ENCODE peak calls at places on chromosome 22, in five cellular contexts. E is right lobe of liver, L is heart left ventricle, J is cardiac muscle cell, B is GM12878. G is an unnamed sample.
A peak's percentile ranks its signal among the peaks of the same experiment; 100 is the strongest.

GRCh38 chr22:39661842-39662676 is 91.5 kb downstream of the CACNA1I start:
- DNase-seq in L (no peak), E (no peak), J (no peak), B (no peak), G (peak; percentile 83)

GRCh38 chr22:48257690-48258065 is 1495.2 kb downstream of the TBC1D22A start:
- DNase-seq in E (no peak), B (no peak), J (no peak), L (no peak), G (no peak)

GRCh38 chr22:22349455-22349836 is 104.9 kb downstream of the VPREB1 start:
- DNase-seq in J (no peak), L (no peak), E (no peak), B (no peak), G (no peak)

GRCh38 chr22:38485783-38486182 is 17.9 kb downstream of the KDELR3 start:
- DNase-seq in B (no peak), E (no peak), J (no peak), L (no peak), G (no peak)

GRCh38 chr22:48106715-48107259 is 1344.3 kb downstream of the TBC1D22A start:
- DNase-seq in B (no peak), L (no peak), J (no peak), E (no peak), G (no peak)

GRCh38 chr22:41908409-41909289 is 6.2 kb downstream of the SHISA8 start:
- DNase-seq in B (no peak), L (no peak), E (no peak), J (no peak), G (peak; percentile 40)

GRCh38 chr22:45262931-45263789 is 21.6 kb upstream of the UPK3A start:
- DNase-seq in J (no peak), B (peak; percentile 71), L (no peak), E (no peak), G (no peak)

GRCh38 chr22:38832005-38832978 is 11.5 kb downstream of the NPTXR start:
- DNase-seq in E (peak; percentile 47), L (no peak), J (no peak), B (no peak), G (no peak)

GRCh38 chr22:38784035-38784434 is 9.9 kb downstream of the DNAL4 start:
- DNase-seq in J (no peak), L (no peak), E (no peak), B (no peak), G (no peak)

GRCh38 chr22:48753752-48754517 is 1073.7 kb downstream of the BRD1 start:
- DNase-seq in L (no peak), E (no peak), J (no peak), B (no peak), G (no peak)

GRCh38 chr22:20156611-20157415 is 6.0 kb upstream of the CCDC188 start:
- DNase-seq in J (peak; percentile 79), B (peak; percentile 17), E (peak; percentile 88), L (peak; percentile 91), G (peak; percentile 81)

GRCh38 chr22:28141614-28142013 is 222.6 kb upstream of the PITPNB start:
- DNase-seq in L (no peak), E (no peak), J (peak; percentile 74), B (no peak), G (no peak)

GRCh38 chr22:20021196-20022181 is 579 bp downstream of the TANGO2 start:
- DNase-seq in J (peak; percentile 17), L (peak; percentile 84), B (no peak), E (peak; percentile 90), G (no peak)

GRCh38 chr22:41092023-41092817 is at the start of gene EP300:
- DNase-seq in E (peak; percentile 90), J (peak; percentile 75), B (no peak), L (peak; percentile 92), G (peak; percentile 86)

GRCh38 chr22:49241174-49241851 is 586.4 kb downstream of the BRD1 start:
- DNase-seq in B (no peak), L (no peak), E (no peak), J (no peak), G (no peak)

GRCh38 chr22:23219787-23220484 is 39.6 kb downstream of the BCR start:
- DNase-seq in B (peak; percentile 67), J (peak; percentile 34), L (no peak), E (no peak), G (peak; percentile 22)

GRCh38 chr22:36341640-36342041 is 46.1 kb downstream of the MYH9 start:
- DNase-seq in L (no peak), E (peak; percentile 82), B (no peak), J (no peak), G (no peak)
- H3K4me1 ChIP-seq in L (peaks cover 100% of the 10 kb centered on the region), E (peaks cover 27% of the 10 kb centered on the region), B (peaks cover 7% of the 10 kb centered on the region), J (no peaks in the 10 kb centered on the region), G (peaks cover 100% of the 10 kb centered on the region)

DNA sequence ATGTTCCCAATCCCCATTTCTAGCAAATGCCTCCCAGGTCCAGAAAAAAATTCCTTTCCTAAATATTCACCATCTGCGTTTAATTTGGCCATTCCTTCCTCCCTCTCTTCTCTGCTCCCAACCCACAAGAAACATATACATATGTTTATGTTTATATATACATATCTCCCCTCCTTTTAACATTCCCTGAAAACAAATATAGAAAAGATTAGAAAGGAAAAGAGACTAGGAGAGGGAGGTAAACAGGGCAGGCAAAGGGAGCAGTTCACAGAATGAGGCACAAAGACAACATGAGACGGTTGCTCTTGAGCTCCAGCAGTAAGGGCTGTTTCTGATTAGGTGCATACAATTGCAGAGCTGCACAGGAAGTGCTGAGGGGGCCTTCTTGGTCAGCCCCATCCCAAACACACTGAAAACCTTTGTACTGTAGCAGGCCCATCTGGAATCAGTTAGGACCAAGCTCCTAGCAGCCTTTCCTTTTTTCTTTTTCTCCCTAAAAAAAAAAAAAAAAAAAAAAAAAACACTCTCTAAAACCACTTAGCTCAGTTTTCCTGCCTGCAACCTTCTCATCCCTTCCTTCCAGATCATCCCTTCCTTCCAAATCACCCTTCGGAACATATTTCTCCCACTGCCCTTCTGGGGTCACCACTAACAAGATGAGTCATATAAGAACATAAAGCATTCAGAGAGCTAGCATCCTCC is 57.1 kb downstream of the RBFOX2 start:
- DNase-seq in L (no peak), J (peak; percentile 89), E (no peak), B (no peak), G (no peak)
- H3K27ac ChIP-seq in L (peak overlapping the region; percentile 33), J (peak overlapping the region; percentile 46), E (no peak overlapping the region), B (no peak overlapping the region), G (no peak overlapping the region)

GRCh38 chr22:36360871-36361383 is 26.8 kb downstream of the MYH9 start:
- DNase-seq in B (no peak), J (peak; percentile 55), L (no peak), E (no peak), G (no peak)
- H3K4me1 ChIP-seq in B (peaks cover 90% of the 10 kb centered on the region), J (peaks cover 52% of the 10 kb centered on the region), L (peaks cover 99% of the 10 kb centered on the region), E (peaks cover 74% of the 10 kb centered on the region), G (peaks cover 100% of the 10 kb centered on the region)

GRCh38 chr22:35985361-35985760 is 43.3 kb downstream of the RBFOX2 start:
- DNase-seq in L (no peak), E (no peak), B (no peak), J (no peak), G (no peak)

GRCh38 chr22:35986085-35986484 is 42.5 kb downstream of the RBFOX2 start:
- DNase-seq in E (no peak), J (peak; percentile 46), B (no peak), L (no peak), G (no peak)

GRCh38 chr22:35987994-35988393 is 40.6 kb downstream of the RBFOX2 start:
- DNase-seq in J (no peak), E (no peak), L (no peak), B (no peak), G (no peak)

GRCh38 chr22:35984776-35985175 is 43.8 kb downstream of the RBFOX2 start:
- DNase-seq in J (no peak), L (no peak), B (no peak), E (no peak), G (no peak)

GRCh38 chr22:35987487-35987886 is 41.1 kb downstream of the RBFOX2 start:
- DNase-seq in J (peak; percentile 36), B (no peak), E (no peak), L (no peak), G (no peak)
- H3K27ac ChIP-seq in J (no peak overlapping the region), B (no peak overlapping the region), E (peak overlapping the region; percentile 0), L (no peak overlapping the region), G (no peak overlapping the region)

DNA sequence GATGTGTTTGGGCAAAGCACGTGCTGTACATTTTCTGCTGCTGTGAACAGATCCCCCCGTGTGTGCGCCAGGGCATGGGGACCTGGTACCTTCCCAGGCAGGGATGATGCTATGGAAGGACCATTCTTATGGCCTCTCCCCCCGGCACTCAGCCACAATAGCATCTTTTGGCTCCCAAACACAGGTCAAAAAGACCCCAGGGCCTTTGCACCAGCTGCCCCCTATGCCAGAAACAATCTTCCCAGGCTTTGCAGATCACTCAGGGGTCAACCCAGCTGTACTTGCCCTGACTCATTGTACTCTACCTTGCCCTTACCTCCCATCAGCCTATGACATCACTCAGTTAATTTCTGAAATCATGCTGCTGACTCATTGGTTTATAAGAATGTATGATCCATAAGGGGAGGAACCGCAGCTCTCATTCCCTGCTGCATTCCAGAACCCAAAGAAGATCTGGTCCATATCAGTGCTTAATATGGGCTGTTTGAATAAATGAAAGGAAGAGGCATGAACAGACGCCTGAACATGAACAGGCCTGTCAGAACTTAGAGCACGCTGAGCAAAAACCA is 100.7 kb downstream of the CELSR1 start:
- DNase-seq in B (no peak), L (no peak), E (no peak), J (peak; percentile 12), G (no peak)
- H3K4me1 ChIP-seq in B (peaks cover 16% of the 10 kb centered on the region), L (no peaks in the 10 kb centered on the region), E (no peaks in the 10 kb centered on the region), J (no peaks in the 10 kb centered on the region), G (peaks cover 12% of the 10 kb centered on the region)

DNA sequence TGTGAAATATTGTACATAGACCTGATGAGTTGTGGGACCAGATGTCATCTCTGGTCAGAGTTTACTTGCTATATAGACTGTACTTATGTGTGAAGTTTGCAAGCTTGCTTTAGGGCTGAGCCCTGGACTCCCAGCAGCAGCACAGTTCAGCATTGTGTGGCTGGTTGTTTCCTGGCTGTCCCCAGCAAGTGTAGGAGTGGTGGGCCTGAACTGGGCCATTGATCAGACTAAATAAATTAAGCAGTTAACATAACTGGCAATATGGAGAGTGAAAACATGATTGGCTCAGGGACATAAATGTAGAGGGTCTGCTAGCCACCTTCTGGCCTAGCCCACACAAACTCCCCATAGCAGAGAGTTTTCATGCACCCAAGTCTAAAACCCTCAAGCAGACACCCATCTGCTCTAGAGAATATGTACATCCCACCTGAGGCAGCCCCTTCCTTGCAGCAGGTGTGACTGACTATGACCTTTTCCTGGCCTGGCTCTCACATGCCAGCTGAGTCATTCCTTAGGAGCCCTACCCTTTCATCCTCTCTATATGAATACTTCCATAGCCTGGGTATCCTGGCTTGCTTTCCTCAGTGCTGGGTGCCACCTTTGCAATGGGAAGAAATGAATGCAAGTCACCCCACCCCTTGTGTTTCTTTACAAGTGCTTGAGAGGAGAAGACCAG is 12.3 kb downstream of the PIK3IP1 start:
- DNase-seq in J (no peak), L (no peak), E (no peak), B (no peak), G (no peak)
- H3K27ac ChIP-seq in J (no peak overlapping the region), L (no peak overlapping the region), E (no peak overlapping the region), B (no peak overlapping the region), G (peak overlapping the region; percentile 43)

GRCh38 chr22:35363571-35364086 is 17.3 kb upstream of the HMOX1 start:
- DNase-seq in E (no peak), B (no peak), L (no peak), J (no peak), G (no peak)
- H3K4me1 ChIP-seq in E (no peaks in the 10 kb centered on the region), B (peaks cover 11% of the 10 kb centered on the region), L (no peaks in the 10 kb centered on the region), J (no peaks in the 10 kb centered on the region), G (no peaks in the 10 kb centered on the region)

GRCh38 chr22:46958649-46959048 is 196.2 kb downstream of the TBC1D22A start:
- DNase-seq in B (no peak), L (no peak), E (no peak), J (no peak), G (no peak)
- H3K27ac ChIP-seq in B (no peak overlapping the region), L (no peak overlapping the region), E (no peak overlapping the region), J (no peak overlapping the region), G (no peak overlapping the region)

G was measured in CD4-positive, alpha-beta memory T cell.